ENCODE peak calls at places on chromosomes 4 and X, in four cellular contexts. K is CD14-positive monocyte, H is left ventricle myocardium inferior, R is cardiac muscle cell. S is an unnamed sample.

GRCh38 chr4:183887351-183887750 is 17.8 kb upstream of the STOX2 start:
- DNase-seq in K (no peak), H (no peak), R (no peak), S (no peak)

GRCh38 chr4:48307528-48307927 is 33.8 kb upstream of the SLAIN2 start:
- DNase-seq in K (no peak), H (no peak), R (no peak), S (no peak)

GRCh38 chrX:70434352-70434866 is 10.2 kb upstream of the DLG3 start:
- DNase-seq in K (peak), H (peak), R (peak), S (peak)

GRCh38 chr4:78939667-78940008 is 400 bp upstream of the PAQR3 start:
- DNase-seq in K (no peak), H (no peak), R (no peak), S (no peak)

GRCh38 chrX:108261541-108262218 is 170.1 kb downstream of the ATG4A start:
- DNase-seq in K (no peak), H (no peak), R (no peak), S (no peak)

GRCh38 chrX:42119076-42119475 is 195.7 kb upstream of the CASK start:
- DNase-seq in K (no peak), H (no peak), R (no peak), S (no peak)

GRCh38 chr4:123014038-123014437 is 91.6 kb upstream of the NUDT6 start:
- DNase-seq in K (no peak), H (no peak), R (no peak), S (no peak)

GRCh38 chrX:10090319-10090718 is 66.5 kb upstream of the CLCN4 start:
- DNase-seq in K (no peak), H (no peak), R (no peak), S (no peak)

GRCh38 chrX:111131572-111131971 is 35.6 kb downstream of the PAK3 start:
- DNase-seq in K (no peak), H (no peak), R (no peak), S (no peak)

GRCh38 chr4:37584087-37584486 is 102.1 kb downstream of the RELL1 start:
- DNase-seq in K (no peak), H (no peak), R (no peak), S (no peak)

GRCh38 chrX:25015486-25016360 is at the start of gene ARX:
- DNase-seq in K (no peak), H (peak), R (peak), S (no peak)

GRCh38 chr4:149166365-149166764 is 649.3 kb downstream of the IQCM start:
- DNase-seq in K (no peak), H (no peak), R (no peak), S (no peak)

GRCh38 chr4:108622022-108622421 is 1.6 kb downstream of the RPL34 start:
- DNase-seq in K (no peak), H (no peak), R (no peak), S (no peak)

GRCh38 chrX:71815906-71816156 is 52.7 kb downstream of the CXorf49B start:
- DNase-seq in K (no peak), H (no peak), R (no peak), S (no peak)

GRCh38 chr4:81217794-81218193 is 2.8 kb upstream of the PRKG2 start:
- DNase-seq in K (no peak), H (no peak), R (no peak), S (no peak)

GRCh38 chrX:53716328-53717088 is 30.0 kb upstream of the HUWE1 start:
- DNase-seq in K (no peak), H (no peak), R (no peak), S (no peak)

GRCh38 chr4:24244663-24245519 is 339.5 kb downstream of the DHX15 start:
- DNase-seq in K (no peak), H (peak), R (peak), S (no peak)

GRCh38 chr4:186698028-186698427 is 25.6 kb downstream of the FAT1 start:
- DNase-seq in K (no peak), H (no peak), R (no peak), S (no peak)

GRCh38 chrX:53262918-53263394 is 18.4 kb downstream of the IQSEC2 start:
- DNase-seq in K (peak), H (no peak), R (no peak), S (no peak)

GRCh38 chr4:189773909-189774308 is 166.8 kb upstream of the FRG1 start:
- DNase-seq in K (no peak), H (no peak), R (peak), S (no peak)

GRCh38 chr4:39085891-39086290 is 23.9 kb downstream of the KLHL5 start:
- DNase-seq in K (no peak), H (no peak), R (no peak), S (no peak)

GRCh38 chrX:10450229-10450958 is 170.0 kb downstream of the MID1 start:
- DNase-seq in K (no peak), H (no peak), R (no peak), S (no peak)

GRCh38 chrX:17590892-17591740 is 146.2 kb upstream of the SCML1 start:
- DNase-seq in K (peak), H (peak), R (peak), S (peak)

GRCh38 chr4:38930199-38930598 is 62.6 kb downstream of the FAM114A1 start:
- DNase-seq in K (no peak), H (no peak), R (no peak), S (no peak)

GRCh38 chr4:73721419-73721818 is 18.9 kb upstream of the CXCL8 start:
- DNase-seq in K (no peak), H (no peak), R (no peak), S (no peak)

GRCh38 chr4:113561092-113561491 is 200.4 kb downstream of the CAMK2D start:
- DNase-seq in K (no peak), H (no peak), R (no peak), S (no peak)

GRCh38 chrX:151510203-151510602 is 53.3 kb upstream of the PASD1 start:
- DNase-seq in K (no peak), H (no peak), R (peak), S (no peak)
- TF ChIP-seq CTCF in K (no peak), H (no peak), R (no peak), S (no peak)

GRCh38 chr4:178414881-178415446 is 972.7 kb upstream of the AGA start:
- DNase-seq in K (no peak), H (no peak), R (no peak), S (no peak)
- TF ChIP-seq CTCF in K (no peak), H (no peak), R (no peak), S (no peak)

GRCh38 chr4:163665521-163666334 is 171.2 kb downstream of the TMA16 start:
- DNase-seq in K (no peak), H (no peak), R (no peak), S (no peak)
- TF ChIP-seq CTCF in K (peak), H (no peak), R (no peak), S (no peak)

DNA sequence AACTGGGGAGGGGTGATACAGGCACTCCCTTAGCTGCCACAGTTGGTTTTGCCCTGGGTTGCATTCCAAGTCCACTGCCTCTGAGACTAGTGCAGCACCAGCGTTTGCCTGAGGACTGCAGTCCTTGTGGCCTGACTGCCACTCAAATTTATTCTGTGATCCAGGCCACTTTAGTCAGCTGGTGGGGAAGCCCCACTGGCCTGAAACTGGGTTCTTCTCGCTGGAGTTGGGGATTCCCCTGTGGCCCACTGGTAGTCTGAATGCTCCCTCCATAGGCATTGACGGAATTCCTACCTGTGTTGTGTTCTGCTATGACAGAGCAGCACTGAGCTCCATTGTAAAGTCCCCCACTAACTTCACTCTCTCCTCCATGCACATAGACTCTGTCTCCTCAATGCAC is 63.8 kb downstream of the PTPN13 start:
- DNase-seq in K (no peak), H (no peak), R (no peak), S (no peak)
- TF ChIP-seq CTCF in K (no peak), H (no peak), R (no peak), S (no peak)

DNA sequence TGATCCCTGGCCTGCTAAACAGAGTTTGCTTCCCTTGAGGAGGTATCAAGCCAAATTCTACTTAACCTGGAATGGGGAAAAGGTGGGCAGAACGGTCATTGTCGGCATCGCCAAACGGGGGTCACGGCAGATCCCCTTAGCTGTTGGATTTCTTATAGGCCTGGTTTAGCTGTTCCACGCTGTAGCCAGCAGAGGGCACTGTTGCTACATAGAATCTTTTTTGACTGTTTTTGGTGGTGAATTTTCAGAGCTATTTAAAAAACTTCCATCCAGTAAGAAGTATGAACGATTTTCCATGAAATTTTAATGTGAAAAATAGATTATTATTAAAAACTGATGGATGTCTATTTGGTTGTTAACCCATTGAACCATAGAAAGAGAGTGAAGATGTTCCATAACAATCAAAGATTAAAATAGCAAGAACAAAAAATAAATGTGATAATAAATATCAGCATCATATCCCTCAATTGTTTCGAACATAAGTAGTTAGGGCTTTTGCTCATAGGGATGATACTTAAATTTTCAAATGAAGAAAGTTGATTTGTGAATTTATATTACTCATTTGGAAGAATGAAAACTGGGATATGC is 56.6 kb downstream of the LINC00632 start:
- DNase-seq in K (no peak), H (no peak), R (peak), S (peak)
- TF ChIP-seq CTCF in K (peak), H (peak), R (peak), S (peak)